ENCODE peak calls at places on chromosomes 16 and 17, in five cellular contexts. S is endothelial cell of umbilical vein, M is cardiac muscle cell, E is IMR-90, K is breast epithelium. P is an unnamed sample.
A peak's percentile ranks its signal among the peaks of the same experiment; 100 is the strongest.

GRCh38 chr17:49898547-49899490 is 51.0 kb upstream of the TAC4 start:
- DNase-seq in S (peak; percentile 9), M (peak; percentile 42), E (no peak), K (no peak), P (no peak)

GRCh38 chr17:4249452-4250029 is 14.2 kb downstream of the ANKFY1 start:
- DNase-seq in S (peak; percentile 26), M (peak; percentile 55), E (peak; percentile 38), K (no peak), P (no peak)

GRCh38 chr17:38617074-38617860 is 11.5 kb upstream of the SRCIN1 start:
- DNase-seq in S (no peak), M (no peak), E (no peak), K (no peak), P (no peak)

GRCh38 chr17:58590377-58590776 is 75.9 kb upstream of the MTMR4 start:
- DNase-seq in S (no peak), M (no peak), E (no peak), K (no peak), P (no peak)

GRCh38 chr17:41731836-41732235 is 2.6 kb downstream of the HAP1 start:
- DNase-seq in S (no peak), M (no peak), E (no peak), K (no peak), P (no peak)

GRCh38 chr16:21685034-21685455 is 21.3 kb downstream of the OTOA start:
- DNase-seq in S (no peak), M (peak; percentile 62), E (no peak), K (no peak), P (no peak)

GRCh38 chr16:68806422-68806821 is 36.9 kb upstream of the TANGO6 start:
- DNase-seq in S (no peak), M (no peak), E (no peak), K (no peak), P (no peak)

GRCh38 chr16:647173-647902 is 1.8 kb upstream of the WDR90 start:
- DNase-seq in S (no peak), M (no peak), E (no peak), K (no peak), P (no peak)

GRCh38 chr17:76262732-76263344 is 2.3 kb upstream of the UBALD2 start:
- DNase-seq in S (peak; percentile 41), M (no peak), E (no peak), K (peak; percentile 84), P (peak; percentile 97)

GRCh38 chr16:27238016-27238587 is 30.5 kb downstream of the NSMCE1 start:
- DNase-seq in S (peak; percentile 36), M (no peak), E (no peak), K (no peak), P (no peak)

GRCh38 chr16:19523184-19523558 is 571 bp upstream of the CCP110 start:
- DNase-seq in S (no peak), M (no peak), E (no peak), K (no peak), P (no peak)

GRCh38 chr16:20308266-20308665 is 19.0 kb downstream of the GP2 start:
- DNase-seq in S (no peak), M (no peak), E (no peak), K (no peak), P (no peak)

GRCh38 chr16:13633381-13633861 is 286.5 kb upstream of the ERCC4 start:
- DNase-seq in S (no peak), M (peak; percentile 1), E (no peak), K (no peak), P (no peak)

GRCh38 chr16:57988929-57989328 is 11.5 kb downstream of the ZNF319 start:
- DNase-seq in S (no peak), M (no peak), E (no peak), K (peak; percentile 86), P (peak; percentile 58)

GRCh38 chr17:3890893-3891219 is 2.0 kb downstream of the CAMKK1 start:
- DNase-seq in S (no peak), M (no peak), E (no peak), K (no peak), P (no peak)

GRCh38 chr16:29777576-29778360 is at the start of gene ZG16:
- DNase-seq in S (no peak), M (no peak), E (no peak), K (no peak), P (peak; percentile 64)

GRCh38 chr16:52743702-52744101 is 196.8 kb upstream of the TOX3 start:
- DNase-seq in S (no peak), M (no peak), E (no peak), K (no peak), P (no peak)

GRCh38 chr16:84862804-84863484 is 43.2 kb downstream of the CRISPLD2 start:
- DNase-seq in S (no peak), M (no peak), E (no peak), K (no peak), P (no peak)

GRCh38 chr17:81929253-81930141 is 2.0 kb upstream of the MAFG start:
- DNase-seq in S (no peak), M (no peak), E (no peak), K (no peak), P (no peak)

GRCh38 chr17:10058924-10059683 is 139.3 kb downstream of the GAS7 start:
- DNase-seq in S (no peak), M (no peak), E (no peak), K (no peak), P (no peak)

GRCh38 chr16:22375117-22375962 is 921 bp upstream of the CDR2 start:
- DNase-seq in S (no peak), M (peak; percentile 20), E (no peak), K (no peak), P (no peak)

GRCh38 chr17:62076864-62077788 is 12.0 kb upstream of the MED13 start:
- DNase-seq in S (no peak), M (no peak), E (no peak), K (no peak), P (no peak)

GRCh38 chr16:78504391-78504945 is 405.0 kb downstream of the WWOX start:
- DNase-seq in S (no peak), M (no peak), E (no peak), K (no peak), P (no peak)

GRCh38 chr16:85856054-85856453 is 42.9 kb upstream of the IRF8 start:
- DNase-seq in S (no peak), M (no peak), E (no peak), K (no peak), P (no peak)

GRCh38 chr17:79306688-79307323 is 232.2 kb downstream of the ENGASE start:
- DNase-seq in S (no peak), M (no peak), E (no peak), K (peak; percentile 18), P (no peak)
- H3K27ac ChIP-seq in S (no peak overlapping the region), M (no peak overlapping the region), E (no peak overlapping the region), K (no peak overlapping the region), P (no peak overlapping the region)

DNA sequence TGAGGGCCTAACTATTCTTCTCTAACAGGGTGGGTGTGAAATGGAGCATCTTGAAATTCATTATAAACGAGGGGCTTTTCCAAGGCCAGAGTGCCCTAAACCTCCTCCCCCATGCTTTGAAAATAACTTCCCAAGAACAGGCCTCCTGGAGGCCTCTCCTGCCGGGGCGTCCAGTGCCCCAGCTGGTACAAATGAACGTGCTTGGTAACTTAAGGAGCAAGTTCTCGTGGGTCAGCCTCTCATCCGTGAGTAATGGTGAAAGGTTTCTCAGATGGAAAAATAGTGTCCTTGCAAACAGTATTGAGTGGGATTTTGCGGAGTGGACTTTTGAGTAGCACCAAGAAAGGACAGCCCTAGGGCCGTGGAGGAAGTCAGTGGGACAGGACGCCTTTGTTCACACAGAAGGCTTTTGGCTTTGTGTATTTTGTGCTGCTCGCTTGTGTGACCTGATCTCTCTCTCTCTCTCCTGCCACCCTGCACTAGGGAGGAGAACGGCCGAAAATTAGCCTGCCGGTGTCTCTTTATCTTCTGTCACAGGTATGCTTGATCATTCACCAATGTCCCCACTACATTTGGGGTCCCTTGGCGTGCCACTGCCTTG is 34.6 kb downstream of the CLEC16A start:
- DNase-seq in S (no peak), M (no peak), E (no peak), K (no peak), P (no peak)
- H3K27ac ChIP-seq in S (no peak overlapping the region), M (no peak overlapping the region), E (no peak overlapping the region), K (peak overlapping the region; percentile 88), P (no peak overlapping the region)

GRCh38 chr17:65018612-65019290 is 37.8 kb downstream of the GNA13 start:
- DNase-seq in S (no peak), M (peak; percentile 7), E (peak; percentile 39), K (no peak), P (no peak)
- H3K27ac ChIP-seq in S (no peak overlapping the region), M (peak overlapping the region; percentile 78), E (peak overlapping the region; percentile 43), K (peak overlapping the region; percentile 20), P (peak overlapping the region; percentile 61)

DNA sequence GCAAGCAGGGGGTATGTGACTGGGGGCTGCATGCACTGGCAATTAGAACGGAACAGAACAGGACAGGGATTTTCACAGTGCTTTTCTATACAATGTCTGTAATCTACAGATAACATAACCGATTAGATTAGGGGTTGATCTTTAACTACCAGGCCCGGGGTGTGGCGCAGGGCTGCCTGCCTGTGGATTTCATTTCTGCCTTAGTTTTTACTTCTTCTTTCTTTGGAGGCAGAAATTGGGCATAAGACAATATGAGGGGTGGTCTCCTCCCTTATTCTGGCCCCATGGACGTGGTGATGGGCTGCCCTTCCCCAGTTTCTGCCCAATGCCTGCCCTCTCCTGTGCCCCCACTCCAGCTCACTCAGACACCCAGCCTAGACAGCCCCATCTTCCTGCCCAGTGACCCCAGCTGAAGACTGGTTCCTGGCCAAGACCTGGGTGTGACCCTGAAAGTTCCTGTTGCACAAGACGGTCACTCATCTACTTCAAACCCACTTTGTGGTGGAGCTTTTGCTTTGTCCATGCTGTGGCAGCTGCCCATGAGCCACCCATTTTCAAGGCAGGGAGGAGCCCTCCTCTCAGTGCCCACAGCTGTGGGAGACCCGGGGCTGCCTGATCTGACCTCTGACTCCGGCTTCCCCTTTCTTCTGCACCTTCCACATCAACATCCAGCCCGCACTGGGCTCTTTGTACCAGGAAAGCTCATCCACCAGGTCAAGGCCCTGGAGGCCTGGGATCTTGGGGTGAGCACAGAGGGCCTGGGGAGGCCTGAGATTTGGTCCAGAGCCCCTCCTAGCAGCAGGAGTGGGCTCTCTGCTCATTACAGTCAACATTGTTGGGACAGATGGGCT is 18.6 kb downstream of the ALOX12B start:
- DNase-seq in S (no peak), M (no peak), E (no peak), K (no peak), P (no peak)
- H3K27ac ChIP-seq in S (no peak overlapping the region), M (no peak overlapping the region), E (no peak overlapping the region), K (no peak overlapping the region), P (no peak overlapping the region)